ENCODE peak calls at places on chromosomes 7 and 10, in ten cellular contexts. K, S, C, H, Y, F, W, X, P and Q are unnamed samples.

GRCh38 chr7:112140600-112140999 is 65.6 kb downstream of the DOCK4 start:
- DNase-seq in K (no peak), S (no peak), C (no peak), H (no peak), Y (no peak), F (no peak), W (no peak), X (no peak), P (no peak), Q (no peak)

GRCh38 chr10:24708081-24708480 is 15.6 kb downstream of the ARHGAP21 start:
- DNase-seq in K (no peak), S (no peak), C (no peak), H (no peak), Y (no peak), F (no peak), W (no peak), X (no peak), P (no peak), Q (peak)

GRCh38 chr10:124917939-124918830 is 23.7 kb upstream of the ZRANB1 start:
- DNase-seq in K (peak), S (no peak), C (no peak), H (peak), Y (no peak), F (no peak), W (no peak), X (peak), P (no peak), Q (no peak)

GRCh38 chr7:28623105-28623730 is 210.9 kb downstream of the CREB5 start:
- DNase-seq in K (peak), S (no peak), C (no peak), H (no peak), Y (no peak), F (no peak), W (no peak), X (peak), P (no peak), Q (no peak)

GRCh38 chr7:24343614-24344013 is 59.6 kb downstream of the NPY start:
- DNase-seq in K (no peak), S (no peak), C (no peak), H (no peak), Y (no peak), F (no peak), W (no peak), X (no peak), P (no peak), Q (no peak)

GRCh38 chr7:28418311-28418710 is 6.0 kb downstream of the CREB5 start:
- DNase-seq in K (peak), S (no peak), C (no peak), H (no peak), Y (no peak), F (no peak), W (no peak), X (no peak), P (no peak), Q (no peak)

GRCh38 chr7:103065666-103066065 is 8.9 kb downstream of the FBXL13 start:
- DNase-seq in K (peak), S (peak), C (peak), H (no peak), Y (peak), F (no peak), W (peak), X (peak), P (no peak), Q (peak)

GRCh38 chr10:112973046-112973445 is 23.0 kb downstream of the TCF7L2 start:
- DNase-seq in K (no peak), S (no peak), C (no peak), H (no peak), Y (no peak), F (no peak), W (no peak), X (no peak), P (no peak), Q (no peak)

GRCh38 chr10:92688573-92688926 is 1.2 kb upstream of the HHEX start:
- DNase-seq in K (no peak), S (no peak), C (no peak), H (no peak), Y (no peak), F (no peak), W (no peak), X (no peak), P (no peak), Q (no peak)

DNA sequence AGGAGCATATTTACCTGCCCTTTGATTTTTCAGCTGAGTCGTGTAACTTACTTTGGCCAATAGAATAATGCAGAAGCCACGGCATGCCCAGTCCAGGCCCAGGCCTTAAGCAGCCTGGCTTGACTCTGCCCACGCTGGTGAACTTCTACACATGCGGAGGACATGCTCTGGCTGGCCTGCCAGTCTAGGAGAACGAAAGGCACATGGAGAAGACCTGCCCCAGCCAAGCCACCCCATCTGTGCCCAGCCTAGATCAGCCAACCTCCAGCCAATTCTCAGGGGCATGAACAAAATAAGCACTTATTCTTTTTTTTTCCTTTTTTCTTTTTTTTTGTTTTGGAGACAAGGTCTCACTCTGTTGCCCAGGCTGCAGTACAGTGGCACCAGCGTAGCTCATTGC is 112.7 kb upstream of the NANOS1 start:
- DNase-seq in K (no peak), S (no peak), C (no peak), H (no peak), Y (peak), F (no peak), W (no peak), X (no peak), P (no peak), Q (no peak)
- H3K27ac ChIP-seq in K (no peak), S (no peak), C (no peak), H (no peak), Y (no peak), F (no peak), W (no peak), X (no peak), P (no peak), Q (no peak)

GRCh38 chr10:33129987-33130386 is 172.0 kb upstream of the ITGB1 start:
- DNase-seq in K (peak), S (no peak), C (no peak), H (no peak), Y (no peak), F (no peak), W (no peak), X (peak), P (no peak), Q (no peak)
- H3K27ac ChIP-seq in K (peak), S (peak), C (no peak), H (peak), Y (peak), F (no peak), W (no peak), X (peak), P (no peak), Q (no peak)

DNA sequence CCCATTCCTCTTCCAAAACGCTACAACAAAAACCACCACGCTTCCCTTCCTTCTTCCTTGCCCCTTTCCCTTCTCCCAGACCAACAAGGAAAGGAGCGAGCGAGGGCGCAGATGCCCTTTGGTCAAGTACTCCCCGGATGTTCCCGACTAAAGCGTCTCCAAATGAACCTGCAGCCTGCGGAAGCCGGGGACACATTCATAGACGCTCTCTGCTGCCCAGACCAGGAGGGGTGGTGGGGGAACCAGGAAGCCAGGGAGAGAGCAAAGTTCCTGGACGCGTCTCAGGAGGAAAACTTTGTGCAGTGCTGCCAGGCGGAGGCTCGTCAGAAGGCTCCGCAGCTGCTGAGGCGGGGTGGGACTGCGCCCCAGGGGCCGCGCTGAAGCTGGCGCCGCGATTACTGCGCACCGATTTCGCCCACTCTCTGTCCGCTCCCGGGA is 754 bp downstream of the SEMA3D start:
- DNase-seq in K (peak), S (peak), C (peak), H (peak), Y (peak), F (peak), W (peak), X (peak), P (no peak), Q (peak)
- H3K27ac ChIP-seq in K (peak), S (peak), C (peak), H (no peak), Y (no peak), F (peak), W (no peak), X (peak), P (peak), Q (peak)

DNA sequence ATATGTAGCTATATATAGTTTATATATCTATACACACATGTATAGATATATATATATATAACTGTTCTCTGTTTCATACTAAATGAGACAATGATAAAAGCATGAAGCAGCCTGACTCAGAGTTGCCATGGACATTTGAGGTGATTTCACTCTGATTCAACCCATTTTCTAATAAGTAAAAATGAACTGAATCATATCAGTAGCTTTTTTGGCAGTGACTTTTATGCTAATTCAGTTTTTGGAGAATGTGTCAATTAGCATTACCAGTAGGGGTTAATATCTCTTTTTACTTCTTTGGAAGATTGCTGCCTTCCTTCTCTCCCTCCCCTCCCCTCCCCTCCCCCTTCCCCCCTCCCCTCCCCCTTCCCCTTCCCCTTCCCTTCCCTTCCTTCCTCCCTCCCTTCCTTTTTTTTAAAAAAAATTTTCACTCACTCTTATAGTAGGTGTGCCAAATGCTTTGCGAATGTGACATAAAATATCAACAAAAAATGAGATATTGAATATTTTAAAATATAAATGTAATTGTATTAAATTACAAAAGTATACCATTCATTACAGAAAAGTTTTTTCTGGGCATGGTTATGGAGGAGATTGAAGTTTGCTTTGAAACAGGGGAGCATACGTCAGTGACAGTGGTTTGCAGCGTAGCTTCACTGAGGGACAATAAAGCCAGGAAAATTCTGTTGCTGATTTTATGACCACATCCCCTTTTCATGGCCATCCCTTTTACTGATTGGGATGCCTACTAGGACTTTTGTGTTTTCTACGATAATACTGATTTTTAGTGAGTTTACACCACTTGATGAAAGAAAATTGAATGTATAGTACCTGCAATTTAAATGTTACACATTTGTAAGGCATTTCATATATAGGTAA is 64.0 kb upstream of the KLF6 start:
- DNase-seq in K (peak), S (no peak), C (no peak), H (peak), Y (no peak), F (no peak), W (no peak), X (peak), P (no peak), Q (no peak)
- H3K27ac ChIP-seq in K (peak), S (no peak), C (no peak), H (no peak), Y (no peak), F (no peak), W (no peak), X (peak), P (no peak), Q (no peak)

DNA sequence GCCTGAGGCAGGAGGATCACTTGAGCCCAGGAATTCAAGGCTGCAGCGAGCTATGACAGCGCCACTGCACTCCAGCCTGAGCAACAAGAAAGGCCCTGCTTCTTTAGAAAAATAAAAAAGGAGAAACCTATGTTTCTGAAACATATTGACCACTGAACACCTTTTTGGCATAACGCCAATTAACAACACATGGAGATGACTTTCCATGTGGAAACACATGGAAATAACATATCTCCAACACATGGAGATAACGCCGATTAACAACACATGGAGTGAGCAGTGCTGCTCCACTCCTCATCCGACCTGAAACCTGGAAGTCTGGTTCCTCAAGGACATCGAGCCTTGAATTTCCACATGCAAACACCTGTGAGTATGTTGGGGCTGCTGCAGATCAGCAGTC is 126.9 kb downstream of the KCNMA1 start:
- DNase-seq in K (no peak), S (no peak), C (no peak), H (no peak), Y (no peak), F (no peak), W (no peak), X (no peak), P (no peak), Q (no peak)
- H3K27ac ChIP-seq in K (no peak), S (peak), C (peak), H (no peak), Y (no peak), F (no peak), W (no peak), X (no peak), P (no peak), Q (no peak)

DNA sequence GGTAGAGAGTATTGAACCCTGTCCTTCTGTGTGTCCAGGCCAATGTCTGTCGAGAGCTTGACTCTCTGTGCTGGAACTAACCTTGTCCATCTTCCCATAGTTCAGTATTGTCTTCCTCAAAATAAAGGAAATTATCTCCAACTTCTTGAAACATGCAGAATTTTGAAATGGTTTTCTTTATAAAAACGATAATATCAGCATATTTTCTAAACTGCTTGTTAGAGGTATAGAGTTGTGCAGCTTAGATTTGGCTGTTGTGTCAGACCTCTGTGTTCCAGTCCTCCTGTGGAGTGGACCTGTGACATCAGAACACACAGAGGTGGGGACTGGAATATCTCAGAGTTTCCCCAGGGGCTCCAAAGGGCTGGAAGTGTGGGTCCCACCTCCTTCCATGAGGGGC is 22.2 kb upstream of the AKR1E2 start:
- DNase-seq in K (no peak), S (no peak), C (no peak), H (no peak), Y (no peak), F (no peak), W (no peak), X (no peak), P (no peak), Q (no peak)
- H3K27ac ChIP-seq in K (peak), S (no peak), C (no peak), H (no peak), Y (no peak), F (no peak), W (no peak), X (peak), P (no peak), Q (no peak)

DNA sequence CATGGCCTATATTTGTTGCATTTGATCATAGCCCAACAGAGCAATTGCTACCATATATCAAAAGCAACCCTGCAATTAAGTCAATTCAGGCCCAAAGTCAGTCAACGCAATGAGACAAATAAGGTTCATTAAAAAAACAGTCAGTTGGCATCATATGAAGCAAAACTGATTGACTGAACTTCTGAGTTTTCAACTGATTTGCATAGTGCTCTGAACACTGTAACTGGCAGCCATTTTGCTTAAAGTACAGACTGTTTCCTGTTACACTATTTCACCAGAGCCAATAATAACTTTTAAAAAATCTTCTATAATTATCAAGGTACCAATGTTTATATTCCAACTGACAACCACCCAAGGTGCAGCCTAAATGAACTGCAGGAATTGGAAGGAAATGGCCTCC is 68.4 kb upstream of the RAPGEF5 start:
- DNase-seq in K (no peak), S (no peak), C (no peak), H (no peak), Y (no peak), F (no peak), W (no peak), X (no peak), P (no peak), Q (no peak)
- H3K27ac ChIP-seq in K (no peak), S (no peak), C (no peak), H (no peak), Y (no peak), F (no peak), W (no peak), X (no peak), P (no peak), Q (no peak)

GRCh38 chr7:1188720-1189294 is 28.8 kb upstream of the ZFAND2A start:
- DNase-seq in K (no peak), S (no peak), C (no peak), H (no peak), Y (no peak), F (no peak), W (no peak), X (no peak), P (no peak), Q (no peak)

GRCh38 chr7:1187127-1187526 is 27.1 kb upstream of the ZFAND2A start:
- DNase-seq in K (no peak), S (no peak), C (no peak), H (no peak), Y (no peak), F (no peak), W (no peak), X (no peak), P (no peak), Q (no peak)

GRCh38 chr7:1193593-1194424 is 33.8 kb upstream of the ZFAND2A start:
- DNase-seq in K (peak), S (peak), C (peak), H (peak), Y (no peak), F (no peak), W (peak), X (peak), P (no peak), Q (peak)

GRCh38 chr7:1192171-1192676 is 32.2 kb upstream of the ZFAND2A start:
- DNase-seq in K (peak), S (no peak), C (no peak), H (peak), Y (no peak), F (no peak), W (no peak), X (peak), P (no peak), Q (no peak)

GRCh38 chr7:1189986-1190772 is 30.2 kb upstream of the ZFAND2A start:
- DNase-seq in K (no peak), S (no peak), C (no peak), H (no peak), Y (no peak), F (no peak), W (no peak), X (no peak), P (no peak), Q (no peak)
- H3K27ac ChIP-seq in K (no peak), S (no peak), C (no peak), H (no peak), Y (no peak), F (no peak), W (no peak), X (no peak), P (no peak), Q (no peak)

DNA sequence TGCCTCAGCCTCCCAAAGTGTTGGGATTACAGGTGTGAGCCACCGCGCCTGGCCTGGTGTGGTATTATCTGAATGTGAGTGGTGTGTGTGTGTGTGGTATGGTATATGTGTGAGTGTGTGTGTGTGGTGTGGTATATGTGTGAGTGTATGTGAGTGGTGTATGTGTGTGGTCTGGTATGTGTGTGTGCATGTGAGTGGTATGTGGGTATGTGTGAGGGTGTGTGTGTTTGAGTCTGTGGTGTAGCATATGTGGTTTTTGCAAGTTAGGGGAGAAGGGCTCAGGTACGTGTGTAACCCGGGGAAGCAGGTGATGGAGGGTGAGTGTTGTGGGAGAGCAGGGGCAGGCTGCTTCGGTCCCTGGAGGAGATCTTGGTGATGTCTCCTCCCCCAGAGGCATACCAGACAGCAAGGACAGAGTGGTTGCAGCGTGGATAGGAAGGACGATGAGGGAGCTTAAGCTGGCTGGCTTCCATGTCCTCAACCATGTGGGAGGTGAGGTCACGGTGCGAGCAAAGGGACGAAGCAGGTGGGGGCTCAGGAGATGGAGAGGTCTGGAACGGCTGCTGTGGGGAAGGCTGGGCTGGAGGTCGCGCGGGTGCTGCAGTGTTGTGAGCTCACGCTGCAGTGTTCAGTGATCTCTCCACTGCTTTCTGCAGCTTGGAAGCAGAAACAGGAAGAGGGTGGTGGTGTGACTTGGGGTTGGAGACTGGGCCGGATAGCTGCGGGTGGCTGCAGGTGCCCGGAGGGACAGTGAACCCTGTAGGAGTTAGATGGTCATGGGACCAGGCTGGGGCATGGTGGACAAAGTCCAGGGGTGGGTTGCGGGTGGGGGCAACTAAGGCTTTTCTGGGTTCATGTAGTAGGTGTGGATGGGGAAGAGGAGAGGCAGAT is 5.0 kb downstream of the ZYX start:
- DNase-seq in K (peak), S (peak), C (no peak), H (no peak), Y (no peak), F (no peak), W (no peak), X (peak), P (no peak), Q (no peak)
- H3K27ac ChIP-seq in K (peak), S (no peak), C (peak), H (peak), Y (no peak), F (peak), W (no peak), X (peak), P (no peak), Q (peak)